ENCODE peak calls at places on chromosomes 13 and 19, in nine cellular contexts. U is pancreas; X is activated CD4-positive, alpha-beta memory T cell treated with anti-CD3 and anti-CD28 coated beads, Interleukin-2, amount 10 ng/mL, durations not matched to agents 7 days and 5 days; V is ascending aorta; Y is thoracic aorta; R is stimulated activated CD4-positive, alpha-beta T cell treated with anti-CD3 and anti-CD28 coated beads, Interleukin-4, amount 100 ng/mL, for 1 hour; N is mucosa of descending colon; L is naive thymus-derived CD8-positive, alpha-beta T cell; J is activated T-helper 1 cell treated with anti-CD3 and anti-CD28 coated beads, Interleukin-2, amount 50 U/mL, for 16 hours. C is an unnamed sample.
A peak's percentile ranks its signal among the peaks of the same experiment; 100 is the strongest.

GRCh38 chr19:4547303-4548237 is 7.7 kb upstream of the LRG1 start:
- DNase-seq in U (peak; percentile 76), X (no peak), V (no peak), Y (no peak), R (peak; percentile 24), N (no peak), L (no peak), J (no peak), C (peak; percentile 88)

GRCh38 chr13:63377986-63378385 is 1962.3 kb upstream of the PCDH20 start:
- DNase-seq in U (no peak), X (no peak), V (no peak), Y (no peak), R (no peak), N (no peak), L (no peak), J (no peak), C (no peak)

GRCh38 chr19:57290970-57291369 is 10.7 kb downstream of the ZNF460 start:
- DNase-seq in U (no peak), X (no peak), V (no peak), Y (no peak), R (no peak), N (no peak), L (no peak), J (no peak), C (no peak)

GRCh38 chr13:72657379-72657778 is 70.0 kb downstream of the MZT1 start:
- DNase-seq in U (no peak), X (no peak), V (no peak), Y (no peak), R (no peak), N (no peak), L (no peak), J (no peak), C (no peak)

GRCh38 chr19:811007-811434 is 10.7 kb downstream of the PLPPR3 start:
- DNase-seq in U (no peak), X (no peak), V (no peak), Y (no peak), R (no peak), N (no peak), L (no peak), J (no peak), C (no peak)

GRCh38 chr19:16527971-16528521 is 14.2 kb downstream of the CHERP start:
- DNase-seq in U (no peak), X (peak; percentile 62), V (no peak), Y (no peak), R (peak; percentile 46), N (peak; percentile 38), L (peak; percentile 45), J (no peak), C (no peak)

GRCh38 chr19:5775668-5776309 is 8.8 kb downstream of the PRR22 start:
- DNase-seq in U (no peak), X (no peak), V (no peak), Y (no peak), R (no peak), N (no peak), L (no peak), J (no peak), C (no peak)

GRCh38 chr19:47992070-47992469 is at the start of gene BSPH1:
- DNase-seq in U (no peak), X (no peak), V (no peak), Y (no peak), R (no peak), N (no peak), L (no peak), J (no peak), C (no peak)

GRCh38 chr13:50153401-50153800 is 138.2 kb downstream of the KCNRG start:
- DNase-seq in U (no peak), X (no peak), V (no peak), Y (no peak), R (no peak), N (no peak), L (no peak), J (no peak), C (no peak)

GRCh38 chr13:82720961-82721360 is 1161.3 kb downstream of the SLITRK1 start:
- DNase-seq in U (no peak), X (no peak), V (no peak), Y (no peak), R (no peak), N (no peak), L (no peak), J (no peak), C (no peak)